ENCODE peak calls at places on chromosomes 3 and 15, in five cellular contexts. One of them, this sample, is unnamed.

GRCh38 chr3:192879346-192880031 is 38.2 kb downstream of the MB21D2 start:
- DNase-seq in HAP-1: peak; percentile 94
- DNase-seq in uterus: peak; percentile 29
- DNase-seq in IMR-90: peak; percentile 96
- DNase-seq in CD4-positive, CD25-positive, alpha-beta regulatory T cell: no peak
- DNase-seq in this sample: no peak

GRCh38 chr3:27467545-27467944 is 16.6 kb downstream of the SLC4A7 start:
- DNase-seq in HAP-1: peak; percentile 69
- DNase-seq in uterus: no peak
- DNase-seq in IMR-90: peak; percentile 61
- DNase-seq in CD4-positive, CD25-positive, alpha-beta regulatory T cell: peak; percentile 55
- DNase-seq in this sample: no peak

GRCh38 chr15:100863406-100864198 is 16.0 kb upstream of the ALDH1A3 start:
- DNase-seq in uterus: peak; percentile 69
- DNase-seq in HAP-1: no peak
- DNase-seq in CD4-positive, CD25-positive, alpha-beta regulatory T cell: no peak
- DNase-seq in IMR-90: peak; percentile 90
- DNase-seq in this sample: no peak

GRCh38 chr3:171822707-171823106 is 12.4 kb upstream of the PLD1 start:
- DNase-seq in HAP-1: no peak
- DNase-seq in IMR-90: no peak
- DNase-seq in uterus: no peak
- DNase-seq in CD4-positive, CD25-positive, alpha-beta regulatory T cell: no peak
- DNase-seq in this sample: no peak

GRCh38 chr3:177930771-177931170 is 605.5 kb upstream of the KCNMB2 start:
- DNase-seq in uterus: no peak
- DNase-seq in CD4-positive, CD25-positive, alpha-beta regulatory T cell: no peak
- DNase-seq in IMR-90: no peak
- DNase-seq in HAP-1: no peak
- DNase-seq in this sample: no peak

GRCh38 chr15:59200560-59200959 is 6.1 kb upstream of the LDHAL6B start:
- DNase-seq in HAP-1: no peak
- DNase-seq in IMR-90: peak; percentile 38
- DNase-seq in uterus: no peak
- DNase-seq in CD4-positive, CD25-positive, alpha-beta regulatory T cell: no peak
- DNase-seq in this sample: no peak

GRCh38 chr3:45182915-45183881 is 37.0 kb upstream of the CDCP1 start:
- DNase-seq in HAP-1: peak; percentile 15
- DNase-seq in CD4-positive, CD25-positive, alpha-beta regulatory T cell: no peak
- DNase-seq in IMR-90: peak; percentile 54
- DNase-seq in uterus: no peak
- DNase-seq in this sample: peak; percentile 72

GRCh38 chr15:64134322-64134829 is 17.2 kb upstream of the SNX22 start:
- DNase-seq in CD4-positive, CD25-positive, alpha-beta regulatory T cell: no peak
- DNase-seq in IMR-90: peak; percentile 44
- DNase-seq in HAP-1: no peak
- DNase-seq in uterus: no peak
- DNase-seq in this sample: peak; percentile 89

GRCh38 chr3:11434017-11434526 is 161.9 kb downstream of the ATG7 start:
- DNase-seq in uterus: peak; percentile 82
- DNase-seq in CD4-positive, CD25-positive, alpha-beta regulatory T cell: no peak
- DNase-seq in HAP-1: no peak
- DNase-seq in IMR-90: peak; percentile 73
- DNase-seq in this sample: peak; percentile 62

GRCh38 chr15:90214553-90215205 is 13.5 kb downstream of the SEMA4B start:
- DNase-seq in IMR-90: no peak
- DNase-seq in uterus: no peak
- DNase-seq in CD4-positive, CD25-positive, alpha-beta regulatory T cell: no peak
- DNase-seq in HAP-1: no peak
- DNase-seq in this sample: no peak

GRCh38 chr3:115698851-115699535 is 75.7 kb downstream of the GAP43 start:
- DNase-seq in HAP-1: no peak
- DNase-seq in CD4-positive, CD25-positive, alpha-beta regulatory T cell: peak; percentile 2
- DNase-seq in IMR-90: peak; percentile 33
- DNase-seq in uterus: no peak
- DNase-seq in this sample: no peak

GRCh38 chr3:8741581-8742355 is 8.2 kb downstream of the CAV3 start:
- DNase-seq in CD4-positive, CD25-positive, alpha-beta regulatory T cell: no peak
- DNase-seq in uterus: no peak
- DNase-seq in HAP-1: peak; percentile 52
- DNase-seq in IMR-90: peak; percentile 86
- DNase-seq in this sample: peak; percentile 43

GRCh38 chr15:32787949-32788348 is 70.1 kb downstream of the GREM1 start:
- DNase-seq in HAP-1: no peak
- DNase-seq in IMR-90: no peak
- DNase-seq in CD4-positive, CD25-positive, alpha-beta regulatory T cell: no peak
- DNase-seq in uterus: no peak
- DNase-seq in this sample: no peak

GRCh38 chr15:32786906-32787305 is 69.1 kb downstream of the GREM1 start:
- DNase-seq in IMR-90: no peak
- DNase-seq in uterus: no peak
- DNase-seq in HAP-1: no peak
- DNase-seq in CD4-positive, CD25-positive, alpha-beta regulatory T cell: no peak
- DNase-seq in this sample: no peak

GRCh38 chr15:32784571-32784970 is 66.8 kb downstream of the GREM1 start:
- DNase-seq in CD4-positive, CD25-positive, alpha-beta regulatory T cell: no peak
- DNase-seq in HAP-1: no peak
- DNase-seq in uterus: no peak
- DNase-seq in IMR-90: no peak
- DNase-seq in this sample: no peak

GRCh38 chr15:32794973-32795372 is 77.2 kb downstream of the GREM1 start:
- DNase-seq in uterus: no peak
- DNase-seq in CD4-positive, CD25-positive, alpha-beta regulatory T cell: no peak
- DNase-seq in HAP-1: no peak
- DNase-seq in IMR-90: peak; percentile 29
- DNase-seq in this sample: no peak

GRCh38 chr15:32790352-32790999 is 72.7 kb downstream of the GREM1 start:
- DNase-seq in CD4-positive, CD25-positive, alpha-beta regulatory T cell: no peak
- DNase-seq in IMR-90: peak; percentile 79
- DNase-seq in HAP-1: no peak
- DNase-seq in uterus: no peak
- DNase-seq in this sample: no peak
- H3K4me1 ChIP-seq in CD4-positive, CD25-positive, alpha-beta regulatory T cell: no peaks in the 10 kb centered on the region
- H3K4me1 ChIP-seq in IMR-90: peaks cover 28% of the 10 kb centered on the region
- H3K4me1 ChIP-seq in HAP-1: no peaks in the 10 kb centered on the region
- H3K4me1 ChIP-seq in uterus: no peaks in the 10 kb centered on the region
- H3K4me1 ChIP-seq in this sample: no peaks in the 10 kb centered on the region

DNA sequence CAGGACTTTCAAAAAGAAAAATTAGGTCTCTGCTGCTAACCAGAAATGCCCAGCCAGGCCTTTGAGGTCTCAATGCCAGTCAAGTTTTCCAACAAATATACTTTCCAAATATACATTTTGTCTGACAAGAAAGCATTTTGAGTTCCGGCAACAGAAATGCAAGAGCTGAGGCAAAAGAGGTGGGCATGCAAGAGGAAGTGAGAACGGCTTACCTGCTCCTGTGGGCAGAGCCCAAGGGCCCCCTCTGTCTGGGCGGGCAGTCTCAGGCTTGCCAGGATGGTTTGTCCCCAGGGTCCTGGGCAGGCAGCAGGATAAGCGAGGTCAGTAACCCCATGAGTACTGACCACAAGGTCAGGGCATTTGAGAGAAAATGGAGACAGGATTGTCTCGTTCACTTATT is 136.1 kb upstream of the TOPAZ1 start:
- DNase-seq in uterus: no peak
- DNase-seq in CD4-positive, CD25-positive, alpha-beta regulatory T cell: no peak
- DNase-seq in IMR-90: no peak
- DNase-seq in HAP-1: no peak
- DNase-seq in this sample: no peak
- H3K27me3 ChIP-seq in uterus: no peaks in the 10 kb centered on the region
- H3K27me3 ChIP-seq in CD4-positive, CD25-positive, alpha-beta regulatory T cell: peaks cover 4% of the 10 kb centered on the region
- H3K27me3 ChIP-seq in IMR-90: peaks cover 8% of the 10 kb centered on the region
- H3K27me3 ChIP-seq in HAP-1: no peaks in the 10 kb centered on the region
- H3K27me3 ChIP-seq in this sample: no peaks in the 10 kb centered on the region

DNA sequence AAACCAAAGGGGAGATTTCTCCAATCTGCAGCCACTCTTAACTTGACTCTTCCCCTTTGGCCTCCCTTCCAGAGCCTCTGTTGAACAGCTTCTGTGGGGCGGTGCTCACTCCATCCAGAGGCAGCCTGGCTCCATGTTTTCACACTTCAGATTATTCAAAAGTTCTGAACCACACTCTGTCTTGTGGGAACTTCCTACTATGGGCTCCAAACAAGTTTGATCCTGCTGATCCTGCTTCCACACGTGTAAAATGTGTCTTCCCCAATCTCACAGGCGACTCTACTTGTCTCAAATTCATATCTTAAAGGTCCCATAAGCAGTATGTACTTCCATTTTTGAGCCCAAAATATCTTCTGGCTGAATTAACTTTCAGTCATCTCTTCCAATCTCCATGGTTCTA is 176.1 kb upstream of the BCL6 start:
- DNase-seq in HAP-1: no peak
- DNase-seq in CD4-positive, CD25-positive, alpha-beta regulatory T cell: no peak
- DNase-seq in uterus: no peak
- DNase-seq in IMR-90: no peak
- DNase-seq in this sample: no peak
- H3K4me1 ChIP-seq in HAP-1: no peaks in the 10 kb centered on the region
- H3K4me1 ChIP-seq in CD4-positive, CD25-positive, alpha-beta regulatory T cell: peaks cover 20% of the 10 kb centered on the region
- H3K4me1 ChIP-seq in uterus: peaks cover 4% of the 10 kb centered on the region
- H3K4me1 ChIP-seq in IMR-90: peaks cover 18% of the 10 kb centered on the region
- H3K4me1 ChIP-seq in this sample: no peaks in the 10 kb centered on the region

GRCh38 chr15:36877294-36877693 is 223.1 kb downstream of the MEIS2 start:
- DNase-seq in HAP-1: no peak
- DNase-seq in uterus: no peak
- DNase-seq in CD4-positive, CD25-positive, alpha-beta regulatory T cell: no peak
- DNase-seq in IMR-90: no peak
- DNase-seq in this sample: no peak
- H3K27me3 ChIP-seq in HAP-1: no peaks in the 10 kb centered on the region
- H3K27me3 ChIP-seq in uterus: no peaks in the 10 kb centered on the region
- H3K27me3 ChIP-seq in CD4-positive, CD25-positive, alpha-beta regulatory T cell: peaks cover 44% of the 10 kb centered on the region
- H3K27me3 ChIP-seq in IMR-90: peaks cover 12% of the 10 kb centered on the region
- H3K27me3 ChIP-seq in this sample: no peaks in the 10 kb centered on the region

DNA sequence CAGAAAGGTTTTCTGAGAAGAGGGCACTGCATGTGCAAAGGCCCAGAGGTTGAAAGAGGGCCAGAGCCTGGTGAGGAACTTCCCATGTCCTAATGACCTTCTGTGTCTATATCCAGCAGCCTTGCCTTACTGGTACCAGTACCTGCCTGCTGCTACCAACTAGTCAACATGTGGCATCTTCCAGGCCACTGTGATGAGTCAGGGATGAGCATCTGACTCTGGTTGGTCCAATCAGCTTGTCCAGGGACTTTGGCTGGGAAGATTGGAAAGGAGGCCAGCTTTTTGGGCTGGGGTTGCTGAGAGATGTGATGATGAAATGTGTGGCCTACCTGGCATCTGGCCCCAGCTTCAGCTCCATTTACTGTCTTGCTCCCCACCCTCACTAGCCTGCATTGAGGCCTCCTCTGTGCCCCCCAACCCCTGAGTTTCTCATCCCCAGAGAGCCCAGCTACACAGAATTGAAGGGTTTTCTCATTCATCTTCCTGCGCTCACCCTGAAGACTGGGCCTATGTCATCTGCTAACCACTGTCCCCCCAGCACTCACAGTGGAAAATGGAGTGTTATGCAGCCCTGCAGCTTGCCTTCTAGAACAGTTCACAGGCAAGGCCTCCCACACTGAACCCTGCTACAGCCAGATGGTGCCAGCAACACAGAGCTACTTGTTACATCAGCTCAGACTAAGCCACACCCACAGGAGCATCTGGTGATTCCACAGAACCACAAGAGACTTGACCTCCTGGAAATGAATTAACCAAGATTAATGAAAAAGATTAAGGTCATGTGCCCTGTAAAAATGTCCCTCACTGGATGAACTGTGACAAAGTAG is 1.3 kb upstream of the TWF2 start:
- DNase-seq in HAP-1: no peak
- DNase-seq in CD4-positive, CD25-positive, alpha-beta regulatory T cell: no peak
- DNase-seq in IMR-90: peak; percentile 98
- DNase-seq in uterus: peak; percentile 66
- DNase-seq in this sample: peak; percentile 86
- H3K4me1 ChIP-seq in HAP-1: peaks cover 30% of the 10 kb centered on the region
- H3K4me1 ChIP-seq in CD4-positive, CD25-positive, alpha-beta regulatory T cell: peaks cover 74% of the 10 kb centered on the region
- H3K4me1 ChIP-seq in IMR-90: peaks cover 35% of the 10 kb centered on the region
- H3K4me1 ChIP-seq in uterus: peaks cover 11% of the 10 kb centered on the region
- H3K4me1 ChIP-seq in this sample: peaks cover 42% of the 10 kb centered on the region

GRCh38 chr3:129010316-129010956 is 9.3 kb downstream of the EFCC1 start:
- DNase-seq in uterus: no peak
- DNase-seq in HAP-1: no peak
- DNase-seq in CD4-positive, CD25-positive, alpha-beta regulatory T cell: no peak
- DNase-seq in IMR-90: no peak
- DNase-seq in this sample: no peak
- H3K27me3 ChIP-seq in uterus: no peaks in the 10 kb centered on the region
- H3K27me3 ChIP-seq in HAP-1: peaks cover 5% of the 10 kb centered on the region
- H3K27me3 ChIP-seq in CD4-positive, CD25-positive, alpha-beta regulatory T cell: no peaks in the 10 kb centered on the region
- H3K27me3 ChIP-seq in IMR-90: peaks cover 12% of the 10 kb centered on the region
- H3K27me3 ChIP-seq in this sample: no peaks in the 10 kb centered on the region

GRCh38 chr3:183266454-183266853 is 13.4 kb downstream of the B3GNT5 start:
- DNase-seq in HAP-1: no peak
- DNase-seq in CD4-positive, CD25-positive, alpha-beta regulatory T cell: no peak
- DNase-seq in uterus: no peak
- DNase-seq in IMR-90: no peak
- DNase-seq in this sample: no peak

GRCh38 chr3:183264249-183264648 is 11.2 kb downstream of the B3GNT5 start:
- DNase-seq in uterus: no peak
- DNase-seq in CD4-positive, CD25-positive, alpha-beta regulatory T cell: no peak
- DNase-seq in HAP-1: no peak
- DNase-seq in IMR-90: no peak
- DNase-seq in this sample: no peak

GRCh38 chr3:183267140-183267539 is 14.1 kb downstream of the B3GNT5 start:
- DNase-seq in IMR-90: no peak
- DNase-seq in HAP-1: no peak
- DNase-seq in uterus: no peak
- DNase-seq in CD4-positive, CD25-positive, alpha-beta regulatory T cell: no peak
- DNase-seq in this sample: no peak

GRCh38 chr3:183265157-183265642 is 12.1 kb downstream of the B3GNT5 start:
- DNase-seq in HAP-1: peak; percentile 34
- DNase-seq in IMR-90: no peak
- DNase-seq in CD4-positive, CD25-positive, alpha-beta regulatory T cell: no peak
- DNase-seq in uterus: peak; percentile 28
- DNase-seq in this sample: peak; percentile 32

GRCh38 chr3:183265713-183266417 is 12.8 kb downstream of the B3GNT5 start:
- DNase-seq in IMR-90: peak; percentile 81
- DNase-seq in CD4-positive, CD25-positive, alpha-beta regulatory T cell: no peak
- DNase-seq in HAP-1: peak; percentile 28
- DNase-seq in uterus: peak; percentile 26
- DNase-seq in this sample: no peak
- H3K4me1 ChIP-seq in IMR-90: no peaks in the 10 kb centered on the region
- H3K4me1 ChIP-seq in CD4-positive, CD25-positive, alpha-beta regulatory T cell: no peaks in the 10 kb centered on the region
- H3K4me1 ChIP-seq in HAP-1: peaks cover 30% of the 10 kb centered on the region
- H3K4me1 ChIP-seq in uterus: no peaks in the 10 kb centered on the region
- H3K4me1 ChIP-seq in this sample: peaks cover 13% of the 10 kb centered on the region

GRCh38 chr15:72198410-72199270 is 1.1 kb upstream of the GRAMD2A start:
- DNase-seq in HAP-1: no peak
- DNase-seq in uterus: no peak
- DNase-seq in CD4-positive, CD25-positive, alpha-beta regulatory T cell: no peak
- DNase-seq in IMR-90: no peak
- DNase-seq in this sample: no peak
- H3K27me3 ChIP-seq in HAP-1: no peaks in the 10 kb centered on the region
- H3K27me3 ChIP-seq in uterus: peaks cover 11% of the 10 kb centered on the region
- H3K27me3 ChIP-seq in CD4-positive, CD25-positive, alpha-beta regulatory T cell: no peaks in the 10 kb centered on the region
- H3K27me3 ChIP-seq in IMR-90: no peaks in the 10 kb centered on the region
- H3K27me3 ChIP-seq in this sample: no peaks in the 10 kb centered on the region

This sample was measured in testis.